ENCODE peak calls at places on chromosomes 11 and 22, in four cellular contexts. One of them, this sample, is unnamed.

GRCh38 chr11:126290887-126291286 is 8.0 kb downstream of the TIRAP start:
- DNase-seq in SJSA1: no peak
- DNase-seq in activated T-helper 1 cell treated with Interleukin-2 at 50 U/mL for 16 hours: no peak
- DNase-seq in NCI-H1092 treated with DMSO at 0.1 percent for 48 hours: no peak
- DNase-seq in this sample: no peak

GRCh38 chr11:2798951-2799761 is 86.4 kb downstream of the CDKN1C start:
- DNase-seq in SJSA1: no peak
- DNase-seq in NCI-H1092 treated with DMSO at 0.1 percent for 48 hours: no peak
- DNase-seq in activated T-helper 1 cell treated with Interleukin-2 at 50 U/mL for 16 hours: no peak
- DNase-seq in this sample: no peak

GRCh38 chr11:128942272-128942612 is 429 bp downstream of the TP53AIP1 start:
- DNase-seq in activated T-helper 1 cell treated with Interleukin-2 at 50 U/mL for 16 hours: no peak
- DNase-seq in NCI-H1092 treated with DMSO at 0.1 percent for 48 hours: no peak
- DNase-seq in SJSA1: no peak
- DNase-seq in this sample: no peak

GRCh38 chr11:63243533-63243932 is at the start of gene SLC22A25:
- DNase-seq in activated T-helper 1 cell treated with Interleukin-2 at 50 U/mL for 16 hours: no peak
- DNase-seq in SJSA1: no peak
- DNase-seq in NCI-H1092 treated with DMSO at 0.1 percent for 48 hours: no peak
- DNase-seq in this sample: peak

GRCh38 chr11:111574373-111575230 is 27.6 kb upstream of the SIK2 start:
- DNase-seq in activated T-helper 1 cell treated with Interleukin-2 at 50 U/mL for 16 hours: no peak
- DNase-seq in SJSA1: no peak
- DNase-seq in NCI-H1092 treated with DMSO at 0.1 percent for 48 hours: peak
- DNase-seq in this sample: no peak

GRCh38 chr11:88886796-88887195 is 179.0 kb downstream of the GRM5 start:
- DNase-seq in NCI-H1092 treated with DMSO at 0.1 percent for 48 hours: peak
- DNase-seq in activated T-helper 1 cell treated with Interleukin-2 at 50 U/mL for 16 hours: peak
- DNase-seq in SJSA1: no peak
- DNase-seq in this sample: peak

GRCh38 chr22:29073618-29074275 is 912 bp downstream of the KREMEN1 start:
- DNase-seq in SJSA1: no peak
- DNase-seq in NCI-H1092 treated with DMSO at 0.1 percent for 48 hours: no peak
- DNase-seq in activated T-helper 1 cell treated with Interleukin-2 at 50 U/mL for 16 hours: no peak
- DNase-seq in this sample: no peak

GRCh38 chr22:35258144-35258988 is 1.1 kb downstream of the HMGXB4 start:
- DNase-seq in NCI-H1092 treated with DMSO at 0.1 percent for 48 hours: peak
- DNase-seq in activated T-helper 1 cell treated with Interleukin-2 at 50 U/mL for 16 hours: no peak
- DNase-seq in SJSA1: no peak
- DNase-seq in this sample: no peak

GRCh38 chr11:46800177-46800576 is 45.9 kb downstream of the CKAP5 start:
- DNase-seq in NCI-H1092 treated with DMSO at 0.1 percent for 48 hours: no peak
- DNase-seq in activated T-helper 1 cell treated with Interleukin-2 at 50 U/mL for 16 hours: no peak
- DNase-seq in SJSA1: no peak
- DNase-seq in this sample: no peak

This sample was measured in H54.